ENCODE peak calls at places on chromosomes 16 and 17, in six cellular contexts. J, S, B, I, V and U are unnamed samples.

GRCh38 chr17:323181-323580 is 29.4 kb downstream of the RPH3AL start:
- DNase-seq in B (no peak), S (no peak), V (no peak), I (no peak), J (peak), U (no peak)

GRCh38 chr17:13590441-13590840 is 11.3 kb downstream of the HS3ST3A1 start:
- DNase-seq in V (no peak), S (no peak), J (no peak), B (no peak), I (no peak), U (no peak)

GRCh38 chr16:75965504-75966374 is 239.4 kb upstream of the CPHXL start:
- DNase-seq in I (no peak), V (peak), J (no peak), B (no peak), S (no peak), U (no peak)

GRCh38 chr17:74244543-74244942 is 29.5 kb upstream of the DNAI2 start:
- DNase-seq in S (no peak), V (no peak), J (no peak), B (no peak), I (no peak), U (no peak)

GRCh38 chr16:49755291-49755611 is 100.7 kb downstream of the ZNF423 start:
- DNase-seq in I (peak), S (peak), J (no peak), V (no peak), B (no peak), U (peak)

GRCh38 chr16:8717892-8718400 is 43.5 kb downstream of the ABAT start:
- DNase-seq in B (no peak), J (no peak), I (no peak), S (no peak), V (no peak), U (no peak)

GRCh38 chr16:27698746-27699145 is 148.8 kb downstream of the KATNIP start:
- DNase-seq in I (no peak), V (no peak), B (no peak), S (no peak), J (no peak), U (no peak)

GRCh38 chr16:46972971-46973456 is 460 bp downstream of the DNAJA2 start:
- DNase-seq in J (peak), V (peak), B (no peak), S (peak), I (peak), U (no peak)

GRCh38 chr16:68760671-68761275 is 23.7 kb downstream of the CDH1 start:
- DNase-seq in S (peak), I (no peak), B (peak), J (no peak), V (peak), U (peak)

GRCh38 chr17:30300803-30301202 is 9.1 kb upstream of the BLMH start:
- DNase-seq in J (no peak), S (no peak), V (no peak), B (no peak), I (no peak), U (no peak)

GRCh38 chr17:320139-320538 is 32.5 kb downstream of the RPH3AL start:
- DNase-seq in S (no peak), V (no peak), I (no peak), B (no peak), J (no peak), U (no peak)

GRCh38 chr16:31700200-31700529 is 172.5 kb downstream of the AHSP start:
- DNase-seq in J (no peak), I (peak), S (peak), B (no peak), V (no peak), U (peak)

GRCh38 chr17:78484300-78485159 is 92.7 kb downstream of the DNAH17 start:
- DNase-seq in V (no peak), J (peak), B (no peak), I (no peak), S (peak), U (peak)

GRCh38 chr17:72788950-72789585 is 303.4 kb downstream of the SLC39A11 start:
- DNase-seq in V (peak), J (no peak), S (no peak), I (no peak), B (no peak), U (no peak)

GRCh38 chr16:82867425-82867824 is 240.7 kb downstream of the CDH13 start:
- DNase-seq in B (no peak), J (no peak), I (no peak), V (no peak), S (no peak), U (no peak)

GRCh38 chr17:35486920-35487727 is 38.6 kb upstream of the SLFN13 start:
- DNase-seq in S (peak), I (no peak), B (peak), J (peak), V (no peak), U (peak)

GRCh38 chr17:44473367-44473766 is 29.8 kb downstream of the GPATCH8 start:
- DNase-seq in J (no peak), V (no peak), B (no peak), I (no peak), S (no peak), U (no peak)

GRCh38 chr16:2526135-2526534 is 5.1 kb downstream of the CEMP1 start:
- DNase-seq in B (no peak), V (no peak), I (peak), S (no peak), J (no peak), U (no peak)

GRCh38 chr16:4505356-4506153 is 29.4 kb downstream of the HMOX2 start:
- DNase-seq in I (no peak), S (no peak), B (peak), J (no peak), V (no peak), U (no peak)

GRCh38 chr17:76554131-76554530 is 14.3 kb downstream of the PRCD start:
- DNase-seq in S (no peak), B (no peak), I (no peak), J (no peak), V (no peak), U (no peak)

GRCh38 chr16:77599793-77600415 is 122.4 kb upstream of the NUDT7 start:
- DNase-seq in B (no peak), S (peak), V (peak), J (no peak), I (peak), U (peak)

GRCh38 chr16:56300901-56301351 is 109.6 kb downstream of the GNAO1 start:
- DNase-seq in J (no peak), S (no peak), I (no peak), B (no peak), V (no peak), U (no peak)
- TF ChIP-seq EP300 in J (no peak), S (no peak), I (no peak), B (no peak), V (no peak), U (no peak)

GRCh38 chr17:58325289-58325726 is 3.3 kb downstream of the TSPOAP1 start:
- DNase-seq in S (no peak), V (no peak), B (no peak), I (peak), J (peak), U (no peak)

GRCh38 chr17:58324409-58325288 is 3.9 kb downstream of the TSPOAP1 start:
- DNase-seq in J (peak), S (no peak), I (peak), V (no peak), B (no peak), U (no peak)

GRCh38 chr17:58321571-58322525 is 6.7 kb downstream of the TSPOAP1 start:
- DNase-seq in S (no peak), I (no peak), V (no peak), J (no peak), B (no peak), U (no peak)

GRCh38 chr17:58322581-58323419 is 5.8 kb downstream of the TSPOAP1 start:
- DNase-seq in I (no peak), B (no peak), S (no peak), V (no peak), J (no peak), U (no peak)

GRCh38 chr17:58323420-58324408 is 4.9 kb downstream of the TSPOAP1 start:
- DNase-seq in I (no peak), V (no peak), J (no peak), B (no peak), S (no peak), U (no peak)
- H3K4me2 ChIP-seq in I (peak), V (no peak), J (peak), B (no peak), S (no peak), U (no peak)

DNA sequence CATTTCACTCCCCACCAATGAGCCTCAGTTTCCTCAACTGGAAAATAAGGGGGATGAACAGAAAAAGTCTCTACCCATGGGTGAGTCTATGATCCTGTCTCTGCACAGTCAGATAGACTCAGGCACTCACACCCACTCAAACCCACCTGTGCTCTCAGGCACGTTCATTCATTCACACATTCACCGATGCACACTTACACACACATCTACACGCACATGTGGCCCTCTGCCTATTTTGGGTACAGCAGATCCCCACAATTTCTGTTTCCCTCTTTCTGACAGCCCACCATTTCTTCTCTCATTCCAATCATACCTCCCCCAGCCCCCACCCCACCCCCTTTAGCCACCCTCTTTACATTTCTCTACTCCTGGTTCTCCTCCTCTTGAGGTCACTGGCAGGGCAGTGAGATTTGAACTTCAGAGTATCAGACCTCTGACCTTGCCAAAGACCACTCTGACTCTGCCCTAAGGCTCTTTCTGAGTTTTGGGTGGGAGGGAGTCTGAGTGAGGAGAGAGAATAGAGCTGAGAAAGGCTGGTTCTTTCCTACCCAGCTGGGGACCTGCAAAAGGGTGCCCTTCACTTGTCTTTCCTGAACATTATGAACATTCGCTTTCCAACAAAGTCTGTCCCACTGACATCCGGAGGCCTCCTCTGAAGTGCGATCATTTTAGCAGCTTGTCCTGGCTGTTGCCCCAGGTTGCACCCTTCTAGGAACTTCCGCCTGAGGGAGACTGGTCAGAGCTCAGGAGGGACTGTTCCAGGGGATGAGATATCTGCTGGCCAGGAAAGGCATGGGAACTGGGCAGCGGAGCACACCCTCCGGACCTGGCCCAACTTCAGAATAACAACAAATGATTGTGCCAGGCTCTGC is 10.1 kb upstream of the COL1A1 start:
- DNase-seq in S (no peak), B (no peak), J (peak), I (peak), V (no peak), U (no peak)
- TF ChIP-seq EP300 in S (no peak), B (no peak), J (no peak), I (no peak), V (no peak), U (no peak)

GRCh38 chr17:9229160-9229825 is 208.0 kb downstream of the NTN1 start:
- DNase-seq in J (no peak), B (no peak), S (no peak), V (no peak), I (no peak), U (no peak)
- H3K4me2 ChIP-seq in J (no peak), B (no peak), S (no peak), V (no peak), I (no peak), U (no peak)

DNA sequence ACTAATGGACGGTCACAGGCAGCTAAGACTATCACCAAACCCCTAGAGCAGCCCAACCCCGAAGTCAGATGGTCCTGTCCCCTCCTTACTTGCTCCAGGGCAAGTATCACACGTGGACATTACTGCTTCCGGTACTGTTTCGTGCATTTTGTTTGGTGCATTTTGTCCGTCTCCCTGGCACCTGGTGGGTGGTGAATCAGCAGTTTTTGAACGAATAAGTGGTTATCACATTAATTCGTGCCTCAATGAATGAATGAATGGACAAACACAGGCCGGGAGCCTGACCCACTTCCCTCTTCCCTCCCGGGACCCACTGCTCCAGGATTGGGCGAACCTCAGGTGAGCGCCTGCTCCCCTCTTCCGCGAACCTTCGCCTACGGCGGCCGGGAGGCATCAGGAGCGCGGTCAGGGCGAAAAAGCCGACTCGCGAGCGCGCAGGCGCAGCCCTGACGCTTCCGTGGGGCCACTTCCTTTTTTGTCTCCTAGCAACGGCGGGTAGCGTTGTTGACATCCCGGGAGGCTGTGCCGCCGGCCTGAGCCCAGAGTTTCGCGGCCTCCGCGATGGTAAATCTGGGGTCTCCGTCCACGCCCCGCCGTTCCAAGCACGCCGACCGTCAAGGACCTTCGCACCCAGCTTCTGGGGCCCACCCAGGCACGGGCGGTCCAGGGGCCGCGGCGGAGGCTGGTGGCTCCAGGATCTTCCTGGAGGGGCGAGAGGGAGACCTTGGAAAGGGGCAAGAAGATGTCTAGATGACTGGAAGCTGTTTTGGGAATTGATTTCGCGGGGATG is at the start of gene DYNLRB2:
- DNase-seq in V (peak), J (peak), B (peak), I (peak), S (peak), U (peak)
- TF ChIP-seq EP300 in V (no peak), J (no peak), B (no peak), I (no peak), S (peak), U (no peak)

GRCh38 chr16:78746718-78747117 is 647.3 kb downstream of the WWOX start:
- DNase-seq in S (no peak), J (no peak), B (no peak), V (no peak), I (no peak), U (no peak)

GRCh38 chr16:78745491-78746019 is 646.1 kb downstream of the WWOX start:
- DNase-seq in B (no peak), J (no peak), I (no peak), V (no peak), S (no peak), U (no peak)

GRCh38 chr16:78744099-78744498 is 644.6 kb downstream of the WWOX start:
- DNase-seq in B (no peak), I (no peak), S (no peak), V (no peak), J (no peak), U (no peak)

GRCh38 chr16:78743556-78743955 is 644.1 kb downstream of the WWOX start:
- DNase-seq in B (no peak), S (no peak), J (no peak), V (no peak), I (no peak), U (no peak)

GRCh38 chr16:78744796-78745464 is 645.5 kb downstream of the WWOX start:
- DNase-seq in S (no peak), V (no peak), J (no peak), B (no peak), I (no peak), U (no peak)
- H3K4me2 ChIP-seq in S (no peak), V (no peak), J (no peak), B (no peak), I (no peak), U (no peak)

GRCh38 chr17:4535667-4536258 is 19.4 kb downstream of the MYBBP1A start:
- DNase-seq in B (no peak), S (no peak), I (no peak), J (no peak), V (no peak), U (no peak)

GRCh38 chr17:4537451-4538235 is 17.5 kb downstream of the MYBBP1A start:
- DNase-seq in S (no peak), I (no peak), V (no peak), B (no peak), J (no peak), U (no peak)

GRCh38 chr17:4536259-4536741 is 18.9 kb downstream of the MYBBP1A start:
- DNase-seq in S (peak), B (no peak), J (peak), V (no peak), I (no peak), U (no peak)

GRCh38 chr17:4538236-4539002 is 16.8 kb downstream of the MYBBP1A start:
- DNase-seq in I (no peak), S (no peak), B (no peak), V (no peak), J (no peak), U (no peak)

DNA sequence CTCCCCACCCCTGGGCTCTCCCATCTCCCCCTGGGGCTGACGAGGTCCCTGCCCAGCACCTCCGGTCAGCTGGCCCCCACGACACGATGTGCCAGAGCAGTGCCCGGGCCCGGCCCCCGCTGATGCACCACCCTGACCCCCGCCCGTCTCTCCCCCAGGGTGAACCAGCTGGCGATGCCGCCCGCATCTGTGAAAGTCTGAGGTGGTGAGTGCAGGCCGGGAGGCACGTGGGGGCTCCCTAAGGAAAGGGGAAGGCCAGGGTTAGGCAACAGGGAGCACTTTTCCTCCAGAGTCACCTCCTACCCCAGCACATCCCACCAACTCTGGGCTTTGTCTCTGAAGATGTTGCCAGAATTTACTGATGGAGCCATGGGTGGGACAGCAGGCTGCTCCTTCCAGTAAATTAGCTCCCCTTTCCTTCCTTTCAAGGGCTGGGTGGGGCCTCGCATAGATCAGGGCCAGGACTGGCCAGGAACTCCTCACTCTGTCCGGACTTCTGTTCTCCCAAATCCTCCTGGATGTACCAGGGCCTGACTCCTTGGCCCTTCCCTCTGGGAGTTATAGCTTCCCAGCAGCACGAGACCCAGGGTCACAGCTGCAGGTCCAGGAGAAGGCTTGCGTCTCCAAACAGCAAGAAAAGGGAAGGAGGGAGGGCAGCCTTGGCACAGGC is 18.3 kb downstream of the MYBBP1A start:
- DNase-seq in V (no peak), B (no peak), J (no peak), S (no peak), I (no peak), U (no peak)
- TF ChIP-seq EP300 in V (no peak), B (no peak), J (no peak), S (no peak), I (no peak), U (no peak)

GRCh38 chr17:50200447-50201225 is 795 bp downstream of the COL1A1 start:
- DNase-seq in V (peak), I (peak), J (peak), S (peak), B (no peak), U (peak)
- H3K4me2 ChIP-seq in V (peak), I (peak), J (peak), S (peak), B (peak), U (peak)

GRCh38 chr17:15922586-15922985 is 22.3 kb upstream of the ADORA2B start:
- DNase-seq in I (no peak), J (no peak), V (no peak), S (no peak), B (no peak), U (no peak)

GRCh38 chr17:15928286-15928785 is 16.6 kb upstream of the ADORA2B start:
- DNase-seq in S (no peak), V (no peak), B (no peak), I (no peak), J (no peak), U (no peak)

GRCh38 chr17:15929941-15930340 is 15.0 kb upstream of the ADORA2B start:
- DNase-seq in B (no peak), I (no peak), V (no peak), S (no peak), J (no peak), U (no peak)

GRCh38 chr17:15930426-15930825 is 14.5 kb upstream of the ADORA2B start:
- DNase-seq in I (no peak), B (no peak), J (no peak), S (no peak), V (no peak), U (no peak)

DNA sequence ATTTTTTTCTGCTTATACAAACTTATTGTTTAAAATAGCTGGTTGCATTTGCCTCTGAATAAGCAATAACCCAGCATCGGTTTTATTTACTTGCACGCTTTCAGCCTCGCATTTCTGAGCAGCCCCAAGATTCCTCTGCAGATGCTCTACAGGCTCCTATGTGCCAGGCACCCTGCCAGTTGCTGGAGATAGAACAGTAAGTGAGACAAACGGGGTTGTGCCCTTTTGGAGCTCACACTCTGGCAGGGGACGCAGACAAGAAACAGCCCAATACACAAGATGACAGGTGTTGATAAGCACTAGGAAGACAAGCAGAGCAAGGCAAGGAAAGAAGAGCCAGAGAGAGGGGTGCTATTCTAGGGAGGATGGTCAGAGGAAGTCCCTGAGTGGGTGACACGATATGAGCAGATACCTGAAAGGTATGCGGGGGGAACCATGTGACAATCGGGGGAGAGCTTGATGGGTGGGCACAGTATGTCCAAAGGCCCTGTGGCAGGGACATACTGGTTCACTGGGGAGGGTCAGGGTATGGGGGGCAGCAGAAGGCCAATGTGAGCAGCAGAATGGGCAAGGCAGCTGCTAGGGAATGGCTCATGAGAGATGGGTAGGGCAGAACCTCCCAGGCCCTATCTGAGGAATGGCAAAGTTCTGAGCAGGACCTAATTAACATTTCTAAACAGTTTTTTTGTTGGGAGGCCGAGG is 18.7 kb upstream of the ADORA2B start:
- DNase-seq in V (no peak), S (no peak), J (no peak), I (peak), B (no peak), U (no peak)
- TF ChIP-seq EP300 in V (no peak), S (no peak), J (no peak), I (peak), B (no peak), U (no peak)